ENCODE peak calls at places on chromosome 15, in ten cellular contexts. O, E, W, V, S, F, Z, P, X and I are unnamed samples.

GRCh38 chr15:77634266-77634962 is 1.7 kb upstream of the LINGO1 start:
- DNase-seq in O (peak), E (peak), W (peak), V (peak), S (peak), F (peak), Z (no peak), P (peak), X (peak), I (peak)

GRCh38 chr15:80559320-80559693 is 135.8 kb upstream of the ABHD17C start:
- DNase-seq in O (no peak), E (no peak), W (no peak), V (no peak), S (no peak), F (no peak), Z (no peak), P (no peak), X (no peak), I (no peak)

GRCh38 chr15:85618956-85619491 is 175.7 kb downstream of the KLHL25 start:
- DNase-seq in O (no peak), E (peak), W (peak), V (peak), S (peak), F (peak), Z (no peak), P (peak), X (peak), I (no peak)

GRCh38 chr15:101008158-101009139 is 89.3 kb downstream of the LRRK1 start:
- DNase-seq in O (peak), E (peak), W (peak), V (peak), S (peak), F (peak), Z (peak), P (peak), X (peak), I (peak)

GRCh38 chr15:73748731-73749130 is 4.4 kb downstream of the INSYN1 start:
- DNase-seq in O (no peak), E (no peak), W (no peak), V (no peak), S (no peak), F (no peak), Z (no peak), P (no peak), X (peak), I (no peak)

GRCh38 chr15:57586661-57587404 is 4.9 kb upstream of the MYZAP start:
- DNase-seq in O (no peak), E (no peak), W (no peak), V (peak), S (no peak), F (no peak), Z (no peak), P (no peak), X (no peak), I (no peak)

GRCh38 chr15:39850436-39850835 is 67.8 kb upstream of the FSIP1 start:
- DNase-seq in O (no peak), E (no peak), W (no peak), V (peak), S (no peak), F (no peak), Z (no peak), P (no peak), X (no peak), I (no peak)

GRCh38 chr15:44029940-44030568 is 165.0 kb downstream of the FRMD5 start:
- DNase-seq in O (no peak), E (no peak), W (no peak), V (peak), S (no peak), F (peak), Z (no peak), P (peak), X (no peak), I (no peak)

GRCh38 chr15:85927936-85928537 is 133.3 kb upstream of the KLHL25 start:
- DNase-seq in O (no peak), E (no peak), W (no peak), V (no peak), S (no peak), F (no peak), Z (no peak), P (no peak), X (no peak), I (no peak)

GRCh38 chr15:85563328-85563727 is 182.9 kb downstream of the AKAP13 start:
- DNase-seq in O (no peak), E (peak), W (no peak), V (no peak), S (no peak), F (peak), Z (no peak), P (peak), X (no peak), I (no peak)

GRCh38 chr15:80709542-80709941 is 14.4 kb downstream of the ABHD17C start:
- DNase-seq in O (peak), E (no peak), W (no peak), V (no peak), S (peak), F (peak), Z (no peak), P (no peak), X (no peak), I (peak)